ENCODE peak calls at places on chromosome 21, in five cellular contexts. O is fibroblast of lung; Y is heart right ventricle; V is upper lobe of right lung; Q is effector memory CD4-positive, alpha-beta T cell. X is an unnamed sample. For H3K4me1 and H3K36me3, the result is how much of the 10 kb centered on the place peaks cover.

GRCh38 chr21:31108969-31109368 is 70.7 kb upstream of the KRTAP19-8 start:
- DNase-seq in O (peak), Y (no peak), V (no peak), Q (no peak), X (no peak)

GRCh38 chr21:14361958-14362357 is 21.0 kb downstream of the HSPA13 start:
- DNase-seq in O (peak), Y (no peak), V (no peak), Q (no peak), X (no peak)

GRCh38 chr21:29673096-29673610 is 266.6 kb downstream of the GRIK1 start:
- DNase-seq in O (no peak), Y (no peak), V (no peak), Q (no peak), X (no peak)

GRCh38 chr21:14259669-14260458 is 43.9 kb downstream of the RBM11 start:
- DNase-seq in O (peak), Y (no peak), V (no peak), Q (no peak), X (no peak)

GRCh38 chr21:26939532-26940181 is 27.2 kb downstream of the ADAMTS5 start:
- DNase-seq in O (peak), Y (no peak), V (no peak), Q (no peak), X (no peak)

GRCh38 chr21:42474982-42475381 is 21.0 kb downstream of the RSPH1 start:
- DNase-seq in O (no peak), Y (no peak), V (no peak), Q (no peak), X (no peak)

GRCh38 chr21:44713130-44713529 is 1.8 kb upstream of the TSPEAR start:
- DNase-seq in O (no peak), Y (no peak), V (peak), Q (no peak), X (no peak)

GRCh38 chr21:31084689-31085088 is 46.4 kb upstream of the KRTAP19-8 start:
- DNase-seq in O (no peak), Y (no peak), V (no peak), Q (no peak), X (no peak)

GRCh38 chr21:42425603-42425985 is 21.9 kb downstream of the UBASH3A start:
- DNase-seq in O (no peak), Y (no peak), V (no peak), Q (no peak), X (no peak)

GRCh38 chr21:37753122-37753599 is 163.1 kb downstream of the KCNJ6 start:
- DNase-seq in O (no peak), Y (no peak), V (no peak), Q (no peak), X (no peak)

DNA sequence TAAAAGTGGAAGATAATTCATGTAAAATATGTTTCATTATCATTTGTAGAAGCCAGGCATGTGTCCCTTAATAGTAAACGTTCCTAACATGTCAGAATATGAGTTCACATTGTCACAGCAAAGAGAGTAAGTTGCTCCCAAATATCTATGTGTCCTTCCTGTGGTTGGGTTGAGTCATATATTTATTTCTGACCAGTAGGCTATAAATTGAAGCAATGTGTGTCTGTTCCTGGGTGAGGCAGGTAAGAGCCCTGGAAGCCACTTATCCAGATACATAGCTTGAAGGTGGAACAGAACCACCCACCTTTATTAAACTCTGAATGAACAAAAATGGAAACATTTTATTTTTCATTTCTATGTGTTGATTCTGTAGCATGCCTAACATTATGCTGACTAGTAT is 2251.6 kb downstream of the NCAM2 start:
- DNase-seq in O (no peak), Y (no peak), V (no peak), Q (no peak), X (no peak)
- H3K4me1 ChIP-seq in O (under half), Y (under half), V (under half), Q (under half), X (under half)

GRCh38 chr21:36282568-36283230 is 37.3 kb upstream of the MORC3 start:
- DNase-seq in O (peak), Y (no peak), V (no peak), Q (no peak), X (no peak)
- H3K36me3 ChIP-seq in O (under half), Y (half or more), V (under half), Q (under half), X (under half)

GRCh38 chr21:34844924-34845238 is 176.1 kb downstream of the CLIC6 start:
- DNase-seq in O (no peak), Y (no peak), V (no peak), Q (no peak), X (no peak)

GRCh38 chr21:34845521-34846213 is 176.9 kb downstream of the CLIC6 start:
- DNase-seq in O (peak), Y (no peak), V (peak), Q (peak), X (no peak)

GRCh38 chr21:34844033-34844923 is 175.5 kb downstream of the CLIC6 start:
- DNase-seq in O (no peak), Y (peak), V (no peak), Q (no peak), X (no peak)

GRCh38 chr21:34846214-34846575 is 177.4 kb downstream of the CLIC6 start:
- DNase-seq in O (no peak), Y (no peak), V (no peak), Q (no peak), X (no peak)

DNA sequence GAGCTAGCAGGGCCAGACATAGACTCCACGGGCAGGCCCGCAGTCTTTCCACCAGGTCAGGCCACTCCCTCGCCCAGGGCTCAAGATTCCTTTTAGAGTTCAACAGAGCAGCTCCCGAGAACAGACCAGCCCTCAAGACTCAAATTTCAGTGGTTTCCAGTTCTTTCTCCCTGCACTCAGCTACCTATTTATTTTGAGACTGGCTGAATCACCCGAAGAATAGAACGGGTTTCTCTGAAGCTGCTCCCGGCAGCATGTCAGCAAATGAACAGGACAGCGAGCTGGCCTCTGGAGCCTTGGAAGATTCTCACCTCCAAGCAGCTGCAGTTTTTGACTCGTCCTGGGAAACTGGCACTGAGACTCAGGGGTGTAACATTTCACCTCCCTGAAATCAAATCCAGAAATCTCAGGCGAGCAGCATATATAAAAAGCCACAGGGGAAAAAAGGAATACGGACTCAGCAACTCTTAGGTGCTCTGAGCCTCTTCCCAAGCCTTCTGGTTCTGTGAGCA is 177.9 kb downstream of the CLIC6 start:
- DNase-seq in O (peak), Y (no peak), V (peak), Q (no peak), X (no peak)
- H3K4me1 ChIP-seq in O (under half), Y (under half), V (under half), Q (under half), X (under half)

DNA sequence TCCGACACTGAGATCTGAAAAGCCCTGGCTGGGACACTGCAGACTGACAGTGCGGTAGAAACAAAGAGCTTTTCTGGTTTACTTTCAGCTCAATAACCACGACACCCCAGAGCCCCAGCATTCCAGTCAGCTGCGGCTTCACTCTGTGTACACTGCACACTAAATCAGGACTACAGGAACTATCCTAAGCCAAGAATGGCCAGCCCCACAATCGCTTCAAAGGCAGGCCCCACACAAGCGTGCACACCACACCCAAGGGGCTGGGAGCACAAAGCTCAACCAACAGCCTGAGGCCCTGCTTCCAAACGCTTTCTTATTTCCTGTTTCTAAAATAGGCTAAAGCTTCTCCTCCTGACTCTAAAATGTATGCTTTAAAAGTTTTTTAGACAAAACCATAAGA is 28.4 kb downstream of the URB1 start:
- DNase-seq in O (peak), Y (peak), V (no peak), Q (no peak), X (no peak)
- H3K36me3 ChIP-seq in O (under half), Y (half or more), V (half or more), Q (half or more), X (half or more)

GRCh38 chr21:39079617-39080016 is 103.6 kb downstream of the PSMG1 start:
- DNase-seq in O (peak), Y (peak), V (peak), Q (no peak), X (no peak)

GRCh38 chr21:39074508-39074907 is 108.7 kb downstream of the PSMG1 start:
- DNase-seq in O (no peak), Y (no peak), V (no peak), Q (no peak), X (no peak)

GRCh38 chr21:39080366-39080765 is 102.9 kb downstream of the PSMG1 start:
- DNase-seq in O (no peak), Y (no peak), V (no peak), Q (no peak), X (no peak)

GRCh38 chr21:39077816-39078215 is 105.4 kb downstream of the PSMG1 start:
- DNase-seq in O (no peak), Y (no peak), V (no peak), Q (no peak), X (no peak)

DNA sequence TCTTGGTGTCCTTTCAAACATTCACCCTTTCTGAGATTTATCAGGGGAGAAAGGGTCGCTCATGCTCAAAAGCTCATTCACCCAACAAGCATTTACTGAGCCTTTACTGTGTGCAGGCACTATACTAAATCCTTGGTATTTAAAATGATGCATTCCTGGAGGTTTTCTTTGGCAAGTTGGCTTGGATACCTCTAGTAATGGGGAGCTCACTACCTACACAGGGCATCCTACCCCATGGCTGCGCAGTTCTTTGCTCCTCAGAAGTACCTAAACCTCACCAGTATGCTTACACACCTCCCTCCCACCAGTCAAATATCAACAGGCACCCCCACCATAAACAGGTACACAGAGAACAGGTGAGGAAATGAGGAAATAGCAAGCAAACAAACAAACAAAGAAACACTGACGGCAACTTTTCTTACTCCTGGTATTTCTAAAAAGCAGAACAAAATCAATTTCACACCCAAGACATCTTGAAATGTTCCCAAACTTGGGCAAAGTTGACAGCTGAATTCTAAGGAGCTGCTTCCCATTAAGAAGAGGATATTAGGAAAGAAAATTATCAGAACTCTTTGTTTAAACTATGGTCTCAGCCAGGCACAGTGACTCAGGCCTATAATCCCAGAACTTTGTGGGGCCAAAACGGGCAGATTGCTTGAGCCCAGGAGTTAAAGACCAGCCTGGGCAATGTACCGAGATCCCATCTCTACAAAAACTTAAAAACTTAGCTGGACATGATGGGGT is 104.8 kb downstream of the PSMG1 start:
- DNase-seq in O (peak), Y (no peak), V (no peak), Q (no peak), X (no peak)
- H3K4me1 ChIP-seq in O (under half), Y (under half), V (under half), Q (under half), X (under half)